ENCODE peak calls at places on chromosomes 4 and X, in eight cellular contexts. G is tibial artery, C is upper lobe of right lung, N is sigmoid colon, A is HepG2, J is brain microvascular endothelial cell, D is mammary epithelial cell, L is SK-N-SH. R is an unnamed sample. For H3K36me3, the result is how much of the 10 kb centered on the place peaks cover.

GRCh38 chrX:70134116-70134477 is 850 bp downstream of the IGBP1 start:
- DNase-seq in C (no peak), G (no peak), J (no peak), N (no peak), D (peak), L (no peak), A (peak), R (no peak)

GRCh38 chrX:124736553-124737240 is 390.3 kb downstream of the SH2D1A start:
- DNase-seq in G (no peak), D (no peak), L (no peak), A (no peak), C (no peak), J (no peak), N (no peak), R (no peak)

GRCh38 chr4:17324431-17324830 is 187.5 kb downstream of the QDPR start:
- DNase-seq in J (peak), N (no peak), C (no peak), L (peak), A (peak), G (no peak), D (no peak), R (no peak)

GRCh38 chr4:89022426-89023128 is 34.4 kb downstream of the FAM13A start:
- DNase-seq in L (no peak), A (no peak), D (no peak), C (no peak), G (no peak), J (no peak), N (no peak), R (no peak)

GRCh38 chr4:186458050-186458449 is 97.3 kb downstream of the MTNR1A start:
- DNase-seq in J (no peak), N (no peak), G (no peak), A (no peak), D (no peak), L (no peak), C (no peak), R (no peak)

GRCh38 chr4:146059153-146059552 is 116.4 kb upstream of the LSM6 start:
- DNase-seq in D (no peak), N (no peak), C (no peak), L (no peak), J (no peak), G (no peak), A (no peak), R (no peak)

GRCh38 chr4:186701273-186701672 is 22.4 kb downstream of the FAT1 start:
- DNase-seq in C (no peak), G (no peak), A (peak), N (no peak), L (no peak), J (no peak), D (no peak), R (peak)

GRCh38 chr4:185282968-185283367 is 73.6 kb downstream of the SNX25 start:
- DNase-seq in C (no peak), L (no peak), J (peak), A (no peak), D (no peak), N (no peak), G (no peak), R (no peak)

GRCh38 chrX:805988-806387 is 175.4 kb downstream of the SHOX start:
- DNase-seq in J (no peak), C (no peak), D (no peak), A (no peak), L (no peak), N (no peak), G (no peak), R (no peak)

GRCh38 chr4:122666527-122667245 is 45.8 kb upstream of the IL21 start:
- DNase-seq in N (no peak), G (no peak), C (no peak), L (no peak), D (peak), A (no peak), J (peak), R (no peak)

GRCh38 chr4:24477919-24478318 is 106.4 kb downstream of the DHX15 start:
- DNase-seq in D (no peak), N (peak), L (peak), J (peak), A (no peak), C (no peak), G (no peak), R (peak)

GRCh38 chrX:106707771-106708454 is 18.6 kb upstream of the RNF128 start:
- DNase-seq in N (no peak), C (no peak), A (no peak), J (peak), L (no peak), G (no peak), D (peak), R (no peak)

GRCh38 chr4:186724861-186725419 is 1.3 kb upstream of the FAT1 start:
- DNase-seq in J (peak), L (no peak), D (peak), A (no peak), C (no peak), N (no peak), G (no peak), R (no peak)

GRCh38 chr4:183288955-183289354 is 31.1 kb downstream of the CLDN22 start:
- DNase-seq in A (no peak), G (no peak), J (no peak), C (no peak), D (no peak), L (no peak), N (no peak), R (no peak)

GRCh38 chr4:24704152-24704551 is 91.2 kb upstream of the SOD3 start:
- DNase-seq in L (no peak), D (no peak), A (no peak), G (no peak), C (no peak), N (no peak), J (no peak), R (no peak)

GRCh38 chr4:108636246-108636645 is 14.2 kb upstream of the OSTC start:
- DNase-seq in J (no peak), L (no peak), D (no peak), C (no peak), G (no peak), N (no peak), A (no peak), R (no peak)

GRCh38 chr4:9762823-9763475 is 18.5 kb upstream of the DRD5 start:
- DNase-seq in G (peak), N (no peak), C (no peak), J (peak), D (peak), A (peak), L (peak), R (peak)

GRCh38 chr4:151664289-151664688 is 96.5 kb downstream of the GATB start:
- DNase-seq in N (no peak), J (no peak), D (no peak), C (no peak), G (no peak), A (no peak), L (no peak), R (no peak)

GRCh38 chr4:82661601-82662000 is 99.8 kb upstream of the TMEM150C start:
- DNase-seq in C (no peak), D (no peak), N (no peak), J (no peak), G (no peak), L (no peak), A (no peak), R (no peak)

GRCh38 chrX:44908198-44908597 is 35.2 kb downstream of the KDM6A start:
- DNase-seq in G (no peak), C (no peak), A (no peak), L (no peak), D (no peak), N (no peak), J (no peak), R (no peak)

GRCh38 chr4:23235613-23236390 is 543.1 kb downstream of the GBA3 start:
- DNase-seq in L (no peak), A (no peak), J (no peak), D (no peak), N (no peak), G (no peak), C (no peak), R (no peak)

GRCh38 chrX:47723689-47724088 is 64.7 kb upstream of the UXT start:
- DNase-seq in L (no peak), D (no peak), J (no peak), N (no peak), C (no peak), A (peak), G (no peak), R (no peak)

GRCh38 chrX:124433186-124433585 is 86.8 kb downstream of the SH2D1A start:
- DNase-seq in C (no peak), N (no peak), G (no peak), J (no peak), L (no peak), D (no peak), A (no peak), R (no peak)

GRCh38 chr4:115664285-115664684 is 550.9 kb upstream of the NDST4 start:
- DNase-seq in J (no peak), L (peak), D (no peak), C (no peak), N (no peak), G (no peak), A (no peak), R (no peak)

GRCh38 chrX:3256868-3257267 is 89.6 kb downstream of the MXRA5 start:
- DNase-seq in D (no peak), N (no peak), G (no peak), J (no peak), A (no peak), C (no peak), L (no peak), R (no peak)

GRCh38 chr4:73836373-73837269 is at the start of gene CXCL6:
- DNase-seq in G (no peak), C (peak), A (no peak), N (peak), D (no peak), J (no peak), L (no peak), R (no peak)

GRCh38 chr4:94452476-94453300 is 946 bp downstream of the PDLIM5 start:
- DNase-seq in G (peak), C (peak), N (peak), D (peak), J (peak), L (peak), A (peak), R (peak)

GRCh38 chr4:121881213-121881612 is 10.9 kb upstream of the BBS7 start:
- DNase-seq in A (no peak), D (no peak), N (no peak), J (no peak), L (no peak), G (no peak), C (no peak), R (no peak)

GRCh38 chrX:81586091-81586490 is 384.2 kb downstream of the SH3BGRL start:
- DNase-seq in C (no peak), A (no peak), J (no peak), D (no peak), L (no peak), G (no peak), N (no peak), R (no peak)

GRCh38 chr4:72779256-72779655 is 210.2 kb upstream of the ADAMTS3 start:
- DNase-seq in G (no peak), L (no peak), J (no peak), N (no peak), D (peak), A (no peak), C (no peak), R (no peak)

GRCh38 chr4:188691811-188692210 is 552.6 kb downstream of the TRIML1 start:
- DNase-seq in A (no peak), N (no peak), C (no peak), L (no peak), J (peak), G (no peak), D (no peak), R (no peak)

GRCh38 chr4:129362685-129363274 is 266.8 kb downstream of the C4orf33 start:
- DNase-seq in A (peak), D (peak), G (peak), L (peak), N (no peak), C (no peak), J (peak), R (peak)

GRCh38 chr4:4860803-4861591 is 1.5 kb downstream of the MSX1 start:
- DNase-seq in G (no peak), D (no peak), N (no peak), L (peak), J (peak), A (peak), C (no peak), R (peak)

GRCh38 chr4:64967286-64967685 is 558.0 kb upstream of the TECRL start:
- DNase-seq in L (no peak), J (no peak), G (no peak), N (no peak), D (no peak), A (no peak), C (no peak), R (no peak)
- H3K36me3 ChIP-seq in L (under half), J (under half), G (under half), N (under half), D (under half), A (under half), C (under half), R (under half)

GRCh38 chrX:4550018-4550417 is 836.6 kb upstream of the PRKX start:
- DNase-seq in C (no peak), N (no peak), D (no peak), G (no peak), J (no peak), A (no peak), L (peak), R (no peak)
- TF ChIP-seq CTCF in C (no peak), N (no peak), D (peak), G (no peak), J (no peak), A (no peak), L (no peak), R (no peak)

GRCh38 chr4:38673109-38673978 is 9.3 kb downstream of the KLF3 start:
- DNase-seq in C (peak), G (no peak), L (peak), N (no peak), D (peak), J (no peak), A (peak), R (peak)
- H3K27ac ChIP-seq in C (peak), G (peak), L (peak), N (peak), D (peak), J (no peak), A (peak), R (peak)

GRCh38 chr4:109708435-109708834 is 5.2 kb upstream of the CASP6 start:
- DNase-seq in G (no peak), C (no peak), D (no peak), J (no peak), N (no peak), A (no peak), L (no peak), R (no peak)
- H3K36me3 ChIP-seq in G (under half), C (under half), D (under half), J (under half), N (under half), A (under half), L (under half), R (under half)

DNA sequence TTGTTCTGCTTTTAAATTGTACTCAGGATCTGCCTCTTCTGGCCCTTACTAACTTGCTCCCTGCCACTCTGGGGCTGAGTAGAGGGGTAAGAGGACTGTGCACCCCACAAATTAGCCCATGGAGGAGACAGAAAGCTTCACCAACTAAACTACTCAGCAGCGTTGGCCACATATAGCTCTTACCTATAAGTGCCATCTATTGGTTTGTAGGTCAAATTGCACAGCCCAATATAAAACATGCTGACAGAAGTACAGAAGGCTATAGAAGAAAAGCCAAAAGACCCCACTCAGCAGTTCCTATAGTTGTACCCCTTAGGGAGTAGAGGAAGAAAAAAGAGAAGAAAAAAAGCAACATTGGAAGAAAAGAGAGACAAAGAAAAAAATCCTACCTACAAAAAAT is 341.2 kb upstream of the FMR1 start:
- DNase-seq in G (no peak), A (no peak), L (no peak), N (no peak), C (no peak), J (no peak), D (no peak), R (no peak)
- TF ChIP-seq CTCF in G (no peak), A (no peak), L (no peak), N (no peak), C (no peak), J (no peak), D (peak), R (no peak)

GRCh38 chr4:1183985-1184773 is 11.8 kb upstream of the SPON2 start:
- DNase-seq in C (peak), D (no peak), J (no peak), L (no peak), A (no peak), G (no peak), N (no peak), R (peak)
- H3K27ac ChIP-seq in C (peak), D (no peak), J (no peak), L (no peak), A (no peak), G (no peak), N (peak), R (peak)

GRCh38 chr4:165327211-165328100 is at the start of gene MSMO1:
- DNase-seq in D (peak), L (peak), A (peak), N (peak), J (peak), G (peak), C (peak), R (peak)
- H3K36me3 ChIP-seq in D (under half), L (under half), A (under half), N (under half), J (under half), G (under half), C (under half), R (under half)

R was measured in heart right ventricle.